ENCODE peak calls at places on chromosomes 3 and 15, in nine cellular contexts. L, D, N, K, B, F, I, T and V are unnamed samples.

GRCh38 chr3:11137627-11137959 is 16.7 kb upstream of the HRH1 start:
- DNase-seq in B (no peak), K (no peak), F (no peak), I (no peak), D (no peak), N (no peak), T (no peak), L (no peak), V (no peak)

GRCh38 chr15:31487811-31488436 is 161.3 kb downstream of the KLF13 start:
- DNase-seq in K (no peak), L (no peak), B (no peak), F (no peak), N (peak), T (no peak), D (no peak), I (peak), V (no peak)

GRCh38 chr3:50090985-50091384 is 2.3 kb downstream of the RBM5 start:
- DNase-seq in F (no peak), I (no peak), D (no peak), K (no peak), N (no peak), T (no peak), B (no peak), L (no peak), V (no peak)

GRCh38 chr3:11498646-11499045 is 145.1 kb downstream of the VGLL4 start:
- DNase-seq in K (no peak), D (peak), N (peak), L (no peak), B (no peak), T (peak), F (no peak), I (no peak), V (no peak)

GRCh38 chr15:74906193-74906449 is 530 bp downstream of the FAM219B start:
- DNase-seq in K (peak), B (no peak), N (peak), T (no peak), D (no peak), F (no peak), I (no peak), L (no peak), V (peak)

GRCh38 chr15:75698399-75698747 is 14.3 kb downstream of the CSPG4 start:
- DNase-seq in I (no peak), K (no peak), N (no peak), T (no peak), F (no peak), D (no peak), L (no peak), B (no peak), V (no peak)

GRCh38 chr15:72227192-72227586 is 3.8 kb downstream of the PKM start:
- DNase-seq in F (no peak), K (no peak), D (no peak), L (no peak), B (no peak), I (no peak), T (peak), N (peak), V (peak)

GRCh38 chr15:79282371-79283251 is at the start of gene ANKRD34C:
- DNase-seq in I (no peak), N (no peak), K (peak), B (no peak), F (no peak), L (no peak), D (no peak), T (no peak), V (no peak)

GRCh38 chr3:3191675-3192480 is 12.4 kb upstream of the CRBN start:
- DNase-seq in F (no peak), D (no peak), I (no peak), K (no peak), L (no peak), B (no peak), N (peak), T (no peak), V (no peak)

DNA sequence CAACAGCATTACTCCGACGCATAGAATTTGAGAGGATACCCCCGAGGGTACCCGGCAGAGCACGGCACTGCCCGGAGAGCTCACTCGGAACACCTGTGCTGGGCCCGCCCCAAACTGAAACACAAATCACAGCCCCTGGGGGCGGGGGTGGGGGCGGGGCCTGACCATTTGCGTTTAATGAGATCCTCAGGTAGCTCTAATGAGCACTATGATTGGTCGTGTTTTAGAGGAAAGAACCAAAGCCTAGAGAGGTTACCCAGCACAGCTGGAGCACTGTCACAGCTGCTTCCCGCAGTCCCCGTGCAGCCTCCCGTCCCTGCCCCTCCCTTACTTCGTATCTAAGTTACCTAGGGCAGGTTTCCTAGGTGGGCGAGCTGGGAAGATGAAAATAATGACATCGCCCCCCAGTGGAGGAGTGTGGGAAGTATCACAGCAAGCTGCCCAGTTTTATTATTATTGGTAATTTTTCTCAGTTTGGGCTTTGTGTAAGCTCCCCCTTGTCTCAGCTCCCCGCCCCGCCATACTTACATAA is 187.1 kb downstream of the PDE8A start:
- DNase-seq in F (peak), T (peak), B (no peak), K (peak), N (peak), I (peak), D (no peak), L (no peak), V (no peak)
- TF ChIP-seq CTCF in F (peak), T (peak), B (no peak), K (peak), N (peak), I (peak), D (no peak), L (peak), V (no peak)

GRCh38 chr3:187066228-187066995 is 72.9 kb downstream of the RPL39L start:
- DNase-seq in B (peak), D (no peak), T (peak), L (no peak), N (peak), I (no peak), F (no peak), K (no peak), V (no peak)
- TF ChIP-seq CTCF in B (peak), D (no peak), T (peak), L (peak), N (peak), I (peak), F (peak), K (no peak), V (no peak)

DNA sequence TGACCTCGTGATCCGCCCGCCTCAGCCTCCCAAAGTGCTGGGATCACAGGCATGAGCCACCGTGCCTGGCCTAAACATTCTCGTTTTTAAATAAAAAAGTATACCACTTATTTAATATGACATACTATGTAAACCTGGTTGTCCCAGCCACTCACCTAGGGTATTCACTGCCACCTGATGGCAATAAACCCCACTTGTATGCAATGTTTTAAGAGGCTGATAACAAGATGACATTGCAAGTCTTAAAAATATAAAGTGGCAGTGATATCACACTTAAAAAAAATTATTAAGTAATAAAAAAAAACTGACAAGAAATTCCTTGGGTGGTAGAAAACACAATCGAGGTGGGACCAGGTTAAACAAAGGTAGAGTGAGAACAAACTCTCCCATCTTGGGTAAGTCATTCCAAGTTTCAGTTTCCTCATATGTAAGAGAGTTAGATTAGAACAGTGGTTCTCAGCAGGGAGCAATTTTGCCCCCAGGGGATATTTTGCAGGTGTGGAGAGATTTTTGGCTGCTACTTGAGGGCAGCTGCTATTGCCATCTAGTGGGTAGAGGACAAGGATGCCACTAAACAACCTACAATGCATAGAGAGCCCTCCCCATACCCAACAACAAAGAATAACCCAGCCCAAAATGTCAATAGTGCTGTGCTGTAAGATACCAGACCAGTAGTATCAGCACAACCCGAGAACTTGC is 14.5 kb downstream of the ARF4 start:
- DNase-seq in D (no peak), F (no peak), B (no peak), N (no peak), L (no peak), K (no peak), T (no peak), I (no peak), V (no peak)
- TF ChIP-seq CTCF in D (no peak), F (peak), B (no peak), N (peak), L (no peak), K (no peak), T (peak), I (peak), V (no peak)

GRCh38 chr15:27485265-27485664 is 514.3 kb downstream of the GABRG3 start:
- DNase-seq in B (no peak), L (no peak), F (no peak), D (no peak), T (no peak), K (no peak), N (no peak), I (no peak), V (no peak)
- TF ChIP-seq CTCF in B (no peak), L (no peak), F (no peak), D (no peak), T (no peak), K (no peak), N (no peak), I (no peak), V (no peak)

DNA sequence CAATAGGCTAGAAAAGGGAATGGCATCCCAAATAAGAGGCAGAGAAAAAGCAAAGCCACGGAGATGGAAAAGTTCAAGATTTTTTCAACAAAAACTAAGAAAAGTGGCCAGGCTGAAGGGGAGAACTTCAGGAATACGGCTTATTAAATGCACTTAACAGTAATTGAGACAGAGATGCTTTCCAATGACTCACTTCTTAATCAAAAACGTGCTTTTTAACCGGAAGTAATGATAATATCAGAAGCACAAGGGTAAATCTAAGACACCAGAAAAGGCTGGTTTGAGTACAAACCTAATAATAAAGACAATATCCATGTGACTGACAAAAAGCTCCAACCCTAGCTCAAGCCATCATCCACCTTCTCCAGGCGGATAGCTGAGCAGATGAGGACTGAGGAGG is 24.8 kb upstream of the ACTC1 start:
- DNase-seq in L (no peak), K (no peak), D (no peak), N (no peak), B (no peak), T (no peak), I (no peak), F (no peak), V (no peak)
- TF ChIP-seq CTCF in L (no peak), K (no peak), D (no peak), N (no peak), B (no peak), T (no peak), I (no peak), F (no peak), V (no peak)

GRCh38 chr3:140848675-140849074 is 93.0 kb upstream of the SLC25A36 start:
- DNase-seq in I (no peak), B (no peak), F (no peak), N (no peak), K (no peak), D (no peak), L (no peak), T (no peak), V (no peak)
- TF ChIP-seq CTCF in I (no peak), B (no peak), F (no peak), N (no peak), K (no peak), D (no peak), L (no peak), T (no peak), V (no peak)